ENCODE peak calls at places on chromosome 16, in five cellular contexts. One of them, this sample, is unnamed.

GRCh38 chr16:81551141-81551808 is 106.7 kb downstream of the CMIP start:
- ATAC-seq in WTC11: no peak
- ATAC-seq in upper lobe of right lung: peak; percentile 59
- ATAC-seq in right cardiac atrium: no peak
- ATAC-seq in aorta: no peak
- ATAC-seq in this sample: peak; percentile 93

GRCh38 chr16:88200896-88201185 is 181.9 kb upstream of the ZNF469 start:
- ATAC-seq in WTC11: no peak
- ATAC-seq in upper lobe of right lung: no peak
- ATAC-seq in right cardiac atrium: no peak
- ATAC-seq in aorta: no peak
- ATAC-seq in this sample: no peak

GRCh38 chr16:626787-627457 is 3.9 kb upstream of the WFIKKN1 start:
- ATAC-seq in WTC11: no peak
- ATAC-seq in upper lobe of right lung: no peak
- ATAC-seq in right cardiac atrium: no peak
- ATAC-seq in aorta: no peak
- ATAC-seq in this sample: no peak

GRCh38 chr16:2815299-2815771 is 1.7 kb upstream of the PRSS21 start:
- ATAC-seq in WTC11: no peak
- ATAC-seq in upper lobe of right lung: peak; percentile 62
- ATAC-seq in right cardiac atrium: no peak
- ATAC-seq in aorta: no peak
- ATAC-seq in this sample: no peak

GRCh38 chr16:24906199-24906808 is 60.5 kb downstream of the SLC5A11 start:
- ATAC-seq in WTC11: peak; percentile 43
- ATAC-seq in upper lobe of right lung: no peak
- ATAC-seq in right cardiac atrium: no peak
- ATAC-seq in aorta: no peak
- ATAC-seq in this sample: no peak

GRCh38 chr16:10885246-10885645 is 8.2 kb downstream of the CIITA start:
- ATAC-seq in WTC11: no peak
- ATAC-seq in upper lobe of right lung: peak; percentile 51
- ATAC-seq in right cardiac atrium: peak; percentile 16
- ATAC-seq in aorta: no peak
- ATAC-seq in this sample: no peak

GRCh38 chr16:4316103-4316731 is 350 bp downstream of the GLIS2 start:
- ATAC-seq in WTC11: peak; percentile 1
- ATAC-seq in upper lobe of right lung: no peak
- ATAC-seq in right cardiac atrium: no peak
- ATAC-seq in aorta: no peak
- ATAC-seq in this sample: no peak

GRCh38 chr16:11989238-11990160 is 13.0 kb downstream of the SNX29 start:
- ATAC-seq in WTC11: no peak
- ATAC-seq in upper lobe of right lung: no peak
- ATAC-seq in right cardiac atrium: no peak
- ATAC-seq in aorta: no peak
- ATAC-seq in this sample: no peak

GRCh38 chr16:85825326-85825725 is 25.8 kb downstream of the COX4I1 start:
- ATAC-seq in WTC11: peak; percentile 56
- ATAC-seq in upper lobe of right lung: no peak
- ATAC-seq in right cardiac atrium: no peak
- ATAC-seq in aorta: no peak
- ATAC-seq in this sample: no peak

GRCh38 chr16:84514295-84514873 is 9.9 kb upstream of the MEAK7 start:
- ATAC-seq in WTC11: no peak
- ATAC-seq in upper lobe of right lung: no peak
- ATAC-seq in right cardiac atrium: no peak
- ATAC-seq in aorta: no peak
- ATAC-seq in this sample: peak; percentile 1

GRCh38 chr16:25063865-25064264 is 47.7 kb upstream of the LCMT1 start:
- ATAC-seq in WTC11: no peak
- ATAC-seq in upper lobe of right lung: no peak
- ATAC-seq in right cardiac atrium: peak; percentile 62
- ATAC-seq in aorta: no peak
- ATAC-seq in this sample: no peak

GRCh38 chr16:69014811-69015210 is 90.6 kb upstream of the HAS3 start:
- ATAC-seq in WTC11: no peak
- ATAC-seq in upper lobe of right lung: no peak
- ATAC-seq in right cardiac atrium: no peak
- ATAC-seq in aorta: no peak
- ATAC-seq in this sample: no peak

GRCh38 chr16:66278111-66278531 is 88.4 kb upstream of the CDH5 start:
- ATAC-seq in WTC11: no peak
- ATAC-seq in upper lobe of right lung: peak; percentile 94
- ATAC-seq in right cardiac atrium: peak; percentile 19
- ATAC-seq in aorta: no peak
- ATAC-seq in this sample: no peak

GRCh38 chr16:4365014-4365406 is 6.6 kb upstream of the VASN start:
- ATAC-seq in WTC11: no peak
- ATAC-seq in upper lobe of right lung: no peak
- ATAC-seq in right cardiac atrium: no peak
- ATAC-seq in aorta: no peak
- ATAC-seq in this sample: no peak

GRCh38 chr16:12257926-12258561 is 281.5 kb downstream of the SNX29 start:
- ATAC-seq in WTC11: no peak
- ATAC-seq in upper lobe of right lung: no peak
- ATAC-seq in right cardiac atrium: peak; percentile 50
- ATAC-seq in aorta: no peak
- ATAC-seq in this sample: no peak

GRCh38 chr16:85392756-85393673 is 220.1 kb upstream of the GSE1 start:
- ATAC-seq in WTC11: no peak
- ATAC-seq in upper lobe of right lung: no peak
- ATAC-seq in right cardiac atrium: no peak
- ATAC-seq in aorta: no peak
- ATAC-seq in this sample: peak; percentile 6

GRCh38 chr16:333406-334094 is 19.0 kb downstream of the AXIN1 start:
- ATAC-seq in WTC11: no peak
- ATAC-seq in upper lobe of right lung: no peak
- ATAC-seq in right cardiac atrium: no peak
- ATAC-seq in aorta: no peak
- ATAC-seq in this sample: no peak